ENCODE peak calls at places on chromosome 15, in eight cellular contexts. D is brain microvascular endothelial cell, R is Peyer's patch, U is lower lobe of right lung, M is mucosa of descending colon, X is thyroid gland, Y is endodermal cell, J is stomach. I is an unnamed sample.

GRCh38 chr15:32643907-32644445 is 2.5 kb downstream of the SCG5 start:
- DNase-seq in Y (no peak), X (no peak), R (no peak), D (peak), M (no peak), U (no peak), J (no peak), I (no peak)

GRCh38 chr15:78449220-78449999 is 11.4 kb downstream of the IREB2 start:
- DNase-seq in D (no peak), M (no peak), X (no peak), Y (no peak), U (no peak), R (no peak), J (no peak), I (no peak)

GRCh38 chr15:97867870-97868269 is 92.6 kb upstream of the ARRDC4 start:
- DNase-seq in D (no peak), Y (no peak), X (no peak), R (no peak), U (no peak), J (no peak), M (peak), I (no peak)

GRCh38 chr15:35753486-35753885 is 207.5 kb upstream of the DPH6 start:
- DNase-seq in U (no peak), Y (no peak), R (no peak), X (no peak), D (no peak), M (no peak), J (no peak), I (no peak)

GRCh38 chr15:25803541-25803940 is 59.6 kb downstream of the ATP10A start:
- DNase-seq in D (no peak), J (no peak), M (no peak), X (no peak), Y (no peak), U (no peak), R (no peak), I (no peak)

GRCh38 chr15:41989573-41990242 is 17.4 kb upstream of the EHD4 start:
- DNase-seq in M (peak), Y (peak), X (peak), D (peak), R (peak), U (peak), J (peak), I (peak)

GRCh38 chr15:89978914-89979313 is 22.2 kb upstream of the ZNF710 start:
- DNase-seq in J (no peak), R (no peak), M (no peak), X (no peak), Y (no peak), D (no peak), U (no peak), I (no peak)

GRCh38 chr15:60370804-60371700 is 26.7 kb downstream of the ANXA2 start:
- DNase-seq in R (no peak), J (peak), X (peak), D (peak), M (peak), Y (peak), U (no peak), I (peak)

GRCh38 chr15:73078722-73079121 is 26.5 kb downstream of the NEO1 start:
- DNase-seq in J (peak), X (no peak), R (no peak), D (peak), M (no peak), Y (no peak), U (no peak), I (no peak)

GRCh38 chr15:83613146-83613635 is 40.7 kb upstream of the ADAMTSL3 start:
- DNase-seq in R (no peak), M (no peak), X (no peak), J (no peak), D (no peak), U (no peak), Y (no peak), I (no peak)

GRCh38 chr15:74464216-74464615 is 3.3 kb upstream of the UBL7 start:
- DNase-seq in D (no peak), U (no peak), Y (no peak), J (no peak), X (no peak), R (no peak), M (no peak), I (no peak)

GRCh38 chr15:67120839-67121540 is 55.6 kb downstream of the SMAD3 start:
- DNase-seq in R (peak), M (peak), U (peak), J (peak), D (peak), Y (no peak), X (peak), I (peak)

GRCh38 chr15:90145259-90145658 is 43.0 kb upstream of the IDH2 start:
- DNase-seq in J (no peak), D (no peak), M (no peak), Y (no peak), R (no peak), U (no peak), X (no peak), I (no peak)

GRCh38 chr15:53716909-53717878 is 42.3 kb downstream of the WDR72 start:
- DNase-seq in R (no peak), Y (no peak), X (no peak), U (no peak), D (peak), J (no peak), M (no peak), I (no peak)

GRCh38 chr15:20356444-20357138 is 185.0 kb downstream of the GOLGA6L6 start:
- DNase-seq in X (no peak), M (peak), D (no peak), Y (peak), U (peak), J (peak), R (peak), I (peak)

GRCh38 chr15:83565553-83566159 is 88.3 kb upstream of the ADAMTSL3 start:
- DNase-seq in U (no peak), Y (no peak), R (no peak), X (no peak), J (no peak), M (no peak), D (peak), I (no peak)

GRCh38 chr15:77180270-77180669 is 109.4 kb upstream of the TSPAN3 start:
- DNase-seq in J (no peak), Y (no peak), X (no peak), U (no peak), M (no peak), R (no peak), D (no peak), I (no peak)

GRCh38 chr15:88385078-88385700 is 82.0 kb downstream of the MRPL46 start:
- DNase-seq in U (no peak), X (no peak), Y (peak), M (no peak), R (no peak), J (no peak), D (no peak), I (peak)

GRCh38 chr15:96225642-96226259 is 104.7 kb upstream of the NR2F2 start:
- DNase-seq in M (no peak), X (no peak), D (no peak), Y (peak), R (no peak), J (no peak), U (no peak), I (no peak)

GRCh38 chr15:39095218-39095879 is 485.5 kb upstream of the THBS1 start:
- DNase-seq in J (no peak), X (no peak), Y (peak), U (no peak), R (no peak), M (no peak), D (no peak), I (no peak)

GRCh38 chr15:67927501-67928156 is 87.8 kb upstream of the RNU6-1 start:
- DNase-seq in Y (no peak), U (peak), X (peak), J (peak), D (peak), R (peak), M (no peak), I (no peak)

GRCh38 chr15:80434926-80435720 is 30.9 kb downstream of the ARNT2 start:
- DNase-seq in R (no peak), U (no peak), J (no peak), X (no peak), D (no peak), M (no peak), Y (no peak), I (no peak)

GRCh38 chr15:71810256-71811035 is at the start of gene NR2E3:
- DNase-seq in R (no peak), X (no peak), U (no peak), M (no peak), Y (peak), D (no peak), J (no peak), I (no peak)

GRCh38 chr15:38555686-38556334 is 8.8 kb downstream of the RASGRP1 start:
- DNase-seq in R (no peak), D (peak), M (no peak), X (no peak), J (no peak), U (no peak), Y (no peak), I (peak)

GRCh38 chr15:68098465-68098864 is 44.4 kb downstream of the PIAS1 start:
- DNase-seq in J (no peak), M (no peak), D (no peak), R (no peak), X (no peak), U (no peak), Y (no peak), I (no peak)

GRCh38 chr15:25839638-25840156 is 23.4 kb downstream of the ATP10A start:
- DNase-seq in D (no peak), M (no peak), R (no peak), J (no peak), U (no peak), Y (no peak), X (no peak), I (no peak)

GRCh38 chr15:31499953-31500808 is 173.5 kb downstream of the KLF13 start:
- DNase-seq in M (no peak), D (no peak), Y (no peak), U (no peak), X (no peak), J (no peak), R (no peak), I (no peak)

GRCh38 chr15:40439461-40440299 is 1.1 kb upstream of the BAHD1 start:
- DNase-seq in D (peak), J (peak), Y (peak), X (peak), U (peak), M (peak), R (peak), I (peak)

GRCh38 chr15:82767163-82767829 is 38.6 kb downstream of the FSD2 start:
- DNase-seq in Y (no peak), J (no peak), M (no peak), X (no peak), R (no peak), D (no peak), U (no peak), I (no peak)

GRCh38 chr15:78808550-78808949 is 2.7 kb downstream of the ADAMTS7 start:
- DNase-seq in D (peak), X (no peak), Y (peak), R (no peak), J (no peak), M (no peak), U (no peak), I (peak)

GRCh38 chr15:28947241-28947674 is 61.5 kb downstream of the APBA2 start:
- DNase-seq in R (peak), X (peak), J (no peak), U (no peak), D (no peak), M (no peak), Y (peak), I (no peak)

GRCh38 chr15:69357773-69358765 is 56.1 kb upstream of the KIF23 start:
- DNase-seq in R (no peak), M (no peak), Y (no peak), U (peak), X (peak), J (peak), D (peak), I (no peak)

GRCh38 chr15:69358850-69359249 is 55.3 kb upstream of the KIF23 start:
- DNase-seq in U (no peak), J (no peak), M (no peak), X (no peak), R (no peak), Y (no peak), D (no peak), I (no peak)

DNA sequence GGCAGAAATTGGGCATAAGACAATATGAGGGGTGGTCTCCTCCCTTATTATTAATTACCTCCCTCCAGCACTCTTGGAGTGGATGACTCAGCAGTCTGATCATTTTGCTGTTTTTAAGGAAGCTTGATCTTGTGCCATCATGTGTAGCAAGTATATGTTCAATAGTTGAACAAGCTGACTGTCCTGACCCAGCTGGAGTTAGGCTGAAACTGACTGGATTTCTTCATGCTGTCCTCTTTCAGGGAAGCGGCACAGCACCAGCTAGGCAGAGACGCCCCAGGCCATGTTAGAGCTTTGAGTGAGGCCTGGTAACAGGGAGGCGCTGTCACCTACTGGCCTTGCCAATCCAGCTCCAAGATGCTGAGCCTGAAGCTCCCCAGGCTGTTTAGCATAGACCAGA is 54.4 kb upstream of the KIF23 start:
- DNase-seq in R (no peak), D (no peak), Y (no peak), X (peak), M (no peak), U (no peak), J (no peak), I (no peak)
- TF ChIP-seq CTCF in R (no peak), D (no peak), Y (peak), X (no peak), M (no peak), U (no peak), J (no peak), I (no peak)

GRCh38 chr15:45439521-45439931 is 61.2 kb upstream of the GATM start:
- DNase-seq in J (no peak), D (no peak), U (no peak), Y (no peak), R (no peak), M (peak), X (no peak), I (no peak)
- TF ChIP-seq CTCF in J (no peak), D (no peak), U (no peak), Y (no peak), R (peak), M (no peak), X (no peak), I (no peak)

GRCh38 chr15:26974120-26974780 is 3.3 kb downstream of the GABRG3 start:
- DNase-seq in Y (peak), D (no peak), J (no peak), M (no peak), X (no peak), R (no peak), U (no peak), I (no peak)
- TF ChIP-seq CTCF in Y (peak), D (peak), J (peak), M (no peak), X (no peak), R (no peak), U (no peak), I (no peak)

DNA sequence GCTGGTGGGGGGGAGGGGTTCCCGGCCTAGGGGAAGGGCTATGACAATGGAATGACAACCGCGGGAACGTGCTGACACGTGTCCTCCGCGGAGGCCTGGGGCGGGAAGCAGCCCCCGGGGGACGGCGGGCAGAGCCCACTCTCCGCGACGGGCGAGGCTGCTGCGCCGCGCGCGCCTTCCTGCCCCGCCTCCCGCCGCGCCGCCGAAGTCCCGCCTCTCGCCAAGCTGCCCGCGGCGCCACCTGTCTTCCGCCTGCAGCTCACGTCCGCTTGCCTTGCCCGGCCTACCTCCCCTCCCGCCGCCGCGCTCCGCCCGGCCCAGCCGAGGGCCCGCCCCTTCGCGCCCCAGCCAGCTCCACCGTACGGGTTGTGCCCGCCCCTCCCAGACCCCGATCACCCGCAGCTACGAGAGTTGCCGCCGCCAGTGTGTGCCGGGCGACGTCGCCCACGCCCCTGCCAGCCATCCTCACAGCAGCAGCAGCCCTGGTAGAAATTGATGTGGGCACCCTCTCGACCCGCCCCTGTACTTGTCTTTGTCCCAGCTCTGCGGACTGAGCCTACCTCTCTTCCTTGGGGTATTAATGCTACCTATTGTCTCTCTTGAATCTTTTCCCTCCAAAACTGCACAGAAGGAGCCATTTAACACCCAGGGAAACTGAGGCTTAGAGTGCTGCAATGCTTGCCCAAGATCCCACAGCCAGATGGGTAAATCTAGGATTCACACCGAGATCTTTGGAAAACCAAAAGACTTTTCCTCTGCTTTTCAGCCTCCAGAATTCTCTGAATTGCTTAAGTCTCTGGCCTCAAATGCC is at the start of gene PARP16:
- DNase-seq in D (peak), M (peak), X (peak), J (peak), Y (peak), R (peak), U (peak), I (peak)
- TF ChIP-seq CTCF in D (peak), M (peak), X (peak), J (peak), Y (peak), R (peak), U (peak), I (no peak)